ENCODE peak calls at places on chromosome 20, in six cellular contexts. N, B, Y, C, W and U are unnamed samples.
A peak's percentile ranks its signal among the peaks of the same experiment; 100 is the strongest.

GRCh38 chr20:35395728-35396127 is 16.0 kb downstream of the UQCC1 start:
- DNase-seq in N (peak; percentile 48), B (no peak), Y (no peak), C (no peak), W (no peak), U (no peak)

GRCh38 chr20:59559024-59559817 is 45.1 kb upstream of the PHACTR3 start:
- DNase-seq in N (no peak), B (no peak), Y (no peak), C (no peak), W (no peak), U (no peak)

GRCh38 chr20:63051186-63051860 is 44.6 kb upstream of the BHLHE23 start:
- DNase-seq in N (no peak), B (no peak), Y (no peak), C (no peak), W (no peak), U (no peak)

GRCh38 chr20:11676618-11677289 is 240.9 kb upstream of the BTBD3 start:
- DNase-seq in N (peak; percentile 51), B (peak; percentile 65), Y (no peak), C (peak; percentile 20), W (peak; percentile 62), U (peak; percentile 62)

GRCh38 chr20:59667981-59668515 is 63.7 kb downstream of the PHACTR3 start:
- DNase-seq in N (no peak), B (no peak), Y (no peak), C (no peak), W (no peak), U (no peak)

GRCh38 chr20:7926767-7927166 is 13.5 kb downstream of the HAO1 start:
- DNase-seq in N (peak; percentile 75), B (peak; percentile 44), Y (no peak), C (no peak), W (peak; percentile 23), U (peak; percentile 33)

GRCh38 chr20:46004813-46005505 is 3.7 kb upstream of the MMP9 start:
- DNase-seq in N (no peak), B (no peak), Y (no peak), C (no peak), W (no peak), U (peak; percentile 99)

GRCh38 chr20:44485830-44486198 is 10.1 kb downstream of the TTPAL start:
- DNase-seq in N (no peak), B (no peak), Y (no peak), C (no peak), W (no peak), U (no peak)

GRCh38 chr20:63942250-63943006 is 13.8 kb downstream of the UCKL1 start:
- DNase-seq in N (peak; percentile 43), B (peak; percentile 52), Y (no peak), C (peak; percentile 77), W (no peak), U (peak; percentile 50)

GRCh38 chr20:11331096-11331495 is 586.6 kb upstream of the BTBD3 start:
- DNase-seq in N (peak; percentile 5), B (no peak), Y (no peak), C (no peak), W (no peak), U (no peak)

GRCh38 chr20:34907616-34908469 is 31.4 kb downstream of the ACSS2 start:
- DNase-seq in N (peak; percentile 97), B (peak; percentile 74), Y (no peak), C (no peak), W (peak; percentile 26), U (no peak)

GRCh38 chr20:29689411-29690225 is 1567.8 kb upstream of the DEFB115 start:
- DNase-seq in N (no peak), B (no peak), Y (no peak), C (peak; percentile 67), W (no peak), U (no peak)

GRCh38 chr20:10540636-10541493 is 105.8 kb downstream of the SLX4IP start:
- DNase-seq in N (peak; percentile 88), B (peak; percentile 86), Y (no peak), C (no peak), W (peak; percentile 99), U (peak; percentile 28)

GRCh38 chr20:15245896-15246295 is 908.5 kb upstream of the FLRT3 start:
- DNase-seq in N (no peak), B (no peak), Y (no peak), C (no peak), W (no peak), U (no peak)

GRCh38 chr20:57892471-57892870 is 182.7 kb upstream of the PMEPA1 start:
- DNase-seq in N (no peak), B (no peak), Y (no peak), C (no peak), W (no peak), U (no peak)

GRCh38 chr20:43959079-43959919 is 44.6 kb downstream of the TOX2 start:
- DNase-seq in N (peak; percentile 52), B (no peak), Y (no peak), C (no peak), W (peak; percentile 73), U (peak; percentile 56)

GRCh38 chr20:4383966-4384365 is 337.7 kb upstream of the PRND start:
- DNase-seq in N (no peak), B (peak; percentile 18), Y (no peak), C (no peak), W (no peak), U (no peak)

GRCh38 chr20:33681728-33682353 is 4.3 kb downstream of the E2F1 start:
- DNase-seq in N (no peak), B (no peak), Y (no peak), C (peak; percentile 5), W (no peak), U (no peak)

DNA sequence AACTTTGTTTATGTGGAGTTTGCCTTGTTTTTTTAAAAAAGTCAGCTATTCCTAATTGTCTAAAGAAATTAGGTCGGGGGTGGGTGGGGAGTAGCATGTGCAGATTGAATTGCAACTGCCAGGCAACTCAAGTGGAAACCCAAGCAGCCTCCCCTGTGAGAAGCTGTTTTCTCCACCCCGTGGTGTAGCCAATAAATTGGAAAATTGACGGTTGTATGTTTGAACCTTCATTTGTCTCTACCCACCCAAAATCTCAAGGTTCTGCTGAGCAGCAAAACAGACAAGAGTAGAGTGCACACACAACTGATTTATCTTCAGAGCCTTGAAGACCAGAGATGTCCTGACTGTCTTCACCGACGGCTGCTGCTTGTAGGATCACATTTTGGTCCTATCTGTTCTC is 88.5 kb downstream of the DTD1 start:
- DNase-seq in N (no peak), B (no peak), Y (no peak), C (no peak), W (no peak), U (no peak)
- TF ChIP-seq MYC in N (no peak), B (no peak), Y (no peak), C (no peak), W (no peak), U (no peak)

DNA sequence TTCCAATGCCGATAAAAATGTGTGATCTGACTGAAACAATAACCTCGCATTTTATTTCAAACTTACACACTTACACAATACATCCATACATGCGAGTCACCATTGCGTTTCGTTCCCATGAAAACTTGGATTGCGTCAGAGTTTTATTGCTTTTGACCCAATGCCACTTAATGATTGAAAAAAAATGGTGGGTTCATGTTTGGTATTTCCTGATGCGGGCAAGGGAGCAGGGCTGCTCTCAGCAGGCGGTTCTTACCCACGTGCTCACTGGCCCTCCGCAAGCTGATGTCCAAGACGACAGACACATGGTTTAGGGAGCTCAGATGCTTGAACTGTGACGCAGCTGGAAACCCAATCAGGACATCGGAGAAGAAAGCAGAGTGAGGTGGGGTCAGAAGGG is 281.0 kb upstream of the SULF2 start:
- DNase-seq in N (peak; percentile 25), B (peak; percentile 14), Y (no peak), C (no peak), W (no peak), U (peak; percentile 51)
- TF ChIP-seq MYC in N (no peak), B (no peak), Y (no peak), C (no peak), W (no peak), U (no peak)

DNA sequence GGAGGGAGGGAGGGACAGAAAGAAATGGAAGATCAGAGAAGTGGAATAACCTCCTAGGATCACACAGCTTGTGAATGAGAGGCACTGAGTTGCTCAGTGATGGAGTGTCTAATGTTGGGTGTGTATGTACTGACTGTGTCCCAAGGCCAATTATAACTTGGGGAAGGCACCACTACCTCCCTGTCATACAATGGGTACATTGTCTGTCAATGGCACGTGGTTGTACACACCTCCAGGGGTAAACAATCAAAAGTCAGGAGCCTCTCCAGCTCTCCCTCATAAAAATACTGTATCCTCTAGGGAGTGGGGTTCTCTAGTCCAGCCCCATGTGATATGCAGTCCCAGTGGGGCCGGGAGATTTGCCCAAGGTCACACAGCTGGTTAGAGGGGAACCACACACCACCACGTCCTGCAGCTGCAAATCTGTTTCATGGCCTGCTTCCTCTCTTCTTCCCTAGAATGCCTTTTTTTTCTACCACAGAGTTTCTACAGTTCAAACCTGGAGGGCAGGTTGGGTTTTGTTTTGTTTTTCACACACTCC is 112.5 kb downstream of the SNX5 start:
- DNase-seq in N (no peak), B (no peak), Y (peak; percentile 86), C (no peak), W (peak; percentile 100), U (peak; percentile 72)
- TF ChIP-seq MYC in N (no peak), B (no peak), Y (no peak), C (no peak), W (peak; percentile 87), U (peak; percentile 9)

DNA sequence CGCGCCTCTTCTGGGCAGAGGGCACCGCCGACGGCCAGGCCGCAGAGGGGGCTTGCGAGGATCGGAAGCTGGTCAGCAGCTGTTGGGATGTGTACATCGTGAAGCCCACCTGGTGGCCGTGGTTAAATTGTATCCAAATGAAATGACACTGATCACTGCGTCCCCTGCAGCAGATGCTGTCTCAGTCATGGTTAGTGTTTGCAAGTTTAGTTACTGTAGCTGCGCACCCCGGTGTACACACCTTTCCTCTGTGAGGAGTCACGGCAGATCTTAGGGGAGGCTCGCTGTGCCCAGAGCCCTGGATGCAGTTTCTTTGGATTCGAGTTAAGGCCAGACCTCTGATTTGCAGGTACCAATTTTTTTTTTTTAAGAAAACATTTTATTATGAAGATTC is 687 bp downstream of the NAA20 start:
- DNase-seq in N (peak; percentile 27), B (peak; percentile 18), Y (no peak), C (no peak), W (peak; percentile 40), U (peak; percentile 48)
- TF ChIP-seq MYC in N (no peak), B (no peak), Y (no peak), C (no peak), W (no peak), U (peak; percentile 6)

GRCh38 chr20:21615617-21616080 is 89.8 kb upstream of the PAX1 start:
- DNase-seq in N (peak; percentile 39), B (peak; percentile 71), Y (no peak), C (peak; percentile 45), W (peak; percentile 66), U (peak; percentile 69)
- TF ChIP-seq MYC in N (no peak), B (no peak), Y (no peak), C (no peak), W (no peak), U (no peak)

DNA sequence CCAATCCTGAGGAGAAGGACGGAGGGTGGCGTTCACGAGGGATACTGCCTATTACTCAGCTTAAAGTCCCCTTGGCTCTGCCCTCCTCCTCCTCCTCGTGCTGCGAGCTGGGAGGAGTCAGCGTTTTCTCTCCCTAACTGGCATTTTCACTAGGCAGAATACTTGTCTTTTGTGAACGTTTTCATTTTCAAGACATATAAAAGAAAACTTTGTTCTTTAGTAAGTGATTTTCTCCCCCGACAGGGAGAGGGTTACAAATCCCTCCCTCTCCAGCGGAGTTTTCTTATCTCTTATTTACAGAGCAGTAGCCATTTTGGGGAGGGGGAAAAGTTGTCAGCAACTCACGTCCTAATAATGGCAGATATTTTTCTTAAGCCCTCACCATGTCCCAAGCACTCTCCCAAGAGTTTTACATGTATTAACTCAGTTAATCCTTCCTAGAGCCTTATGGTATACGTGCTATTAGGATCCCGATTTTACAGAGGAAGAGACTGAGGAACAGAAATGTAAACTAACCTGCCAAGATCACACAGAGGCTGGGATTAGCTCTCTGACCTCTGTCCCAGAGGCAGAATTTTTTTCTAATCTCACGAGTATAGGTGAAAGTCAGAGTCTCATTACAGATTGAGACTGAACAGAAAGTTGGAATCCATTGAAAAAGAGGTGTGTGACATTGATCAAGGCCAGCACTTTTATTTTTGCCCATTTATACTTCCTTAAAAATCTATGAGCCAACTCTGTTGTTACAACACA is 30.0 kb upstream of the ZNF217 start:
- DNase-seq in N (peak; percentile 85), B (peak; percentile 88), Y (peak; percentile 60), C (peak; percentile 61), W (peak; percentile 77), U (peak; percentile 87)
- TF ChIP-seq MYC in N (peak; percentile 34), B (peak; percentile 79), Y (no peak), C (peak; percentile 84), W (peak; percentile 89), U (peak; percentile 77)